ENCODE peak calls at places on chromosomes 3 and 15, in six cellular contexts. Q is heart left ventricle, J is HTR-8/SVneo, G is right atrium auricular region, M is caudate nucleus, N is iris pigment epithelial cell. B is an unnamed sample.

GRCh38 chr15:69132935-69133861 is 27.2 kb upstream of the GLCE start:
- DNase-seq in Q (no peak), J (no peak), G (no peak), M (no peak), N (no peak), B (no peak)

GRCh38 chr15:36888018-36888992 is 212.0 kb downstream of the MEIS2 start:
- DNase-seq in Q (no peak), J (peak; percentile 68), G (no peak), M (no peak), N (no peak), B (no peak)

GRCh38 chr3:156964562-156964961 is 138.4 kb downstream of the LEKR1 start:
- DNase-seq in Q (no peak), J (no peak), G (no peak), M (no peak), N (peak; percentile 27), B (no peak)

GRCh38 chr15:77856718-77857346 is 220.7 kb downstream of the TBC1D2B start:
- DNase-seq in Q (no peak), J (no peak), G (no peak), M (no peak), N (no peak), B (no peak)

GRCh38 chr15:71316911-71317310 is 201.6 kb downstream of the THSD4 start:
- DNase-seq in Q (no peak), J (no peak), G (no peak), M (no peak), N (peak; percentile 41), B (no peak)

GRCh38 chr3:141493152-141493551 is 6.3 kb downstream of the RASA2 start:
- DNase-seq in Q (no peak), J (no peak), G (no peak), M (no peak), N (no peak), B (no peak)

GRCh38 chr3:157494581-157495281 is 8.5 kb downstream of the VEPH1 start:
- DNase-seq in Q (no peak), J (no peak), G (no peak), M (no peak), N (peak; percentile 49), B (no peak)

GRCh38 chr3:71219744-71220638 is 363.5 kb downstream of the FOXP1 start:
- DNase-seq in Q (no peak), J (no peak), G (no peak), M (no peak), N (no peak), B (no peak)

GRCh38 chr15:35717721-35718120 is 171.8 kb upstream of the DPH6 start:
- DNase-seq in Q (no peak), J (no peak), G (no peak), M (peak; percentile 56), N (no peak), B (no peak)

GRCh38 chr3:171088984-171089754 is 62.6 kb upstream of the SLC2A2 start:
- DNase-seq in Q (no peak), J (peak; percentile 38), G (no peak), M (peak; percentile 18), N (peak; percentile 95), B (no peak)

GRCh38 chr3:134364061-134364935 is 9.9 kb downstream of the AMOTL2 start:
- DNase-seq in Q (peak; percentile 96), J (peak; percentile 94), G (peak; percentile 97), M (peak; percentile 76), N (peak; percentile 99), B (peak; percentile 76)

B was measured in hypothalamus.